ENCODE peak calls at places on chromosomes 12 and 14, in five cellular contexts. One of them, this sample, is unnamed.

GRCh38 chr14:99853206-99853605 is 60.0 kb downstream of the EML1 start:
- DNase-seq in stimulated activated CD8-positive, alpha-beta memory T cell treated with anti-CD3 and anti-CD28 coated beads, Interleukin-7, amount 100 ng/mL, for 1 hour: no peak
- DNase-seq in NCI-H1436: no peak
- DNase-seq in fibroblast of lung: no peak
- DNase-seq in Right ventricle myocardium inferior: no peak
- DNase-seq in this sample: no peak

GRCh38 chr12:123038966-123039365 is 58.5 kb downstream of the ARL6IP4 start:
- DNase-seq in stimulated activated CD8-positive, alpha-beta memory T cell treated with anti-CD3 and anti-CD28 coated beads, Interleukin-7, amount 100 ng/mL, for 1 hour: no peak
- DNase-seq in NCI-H1436: no peak
- DNase-seq in fibroblast of lung: no peak
- DNase-seq in Right ventricle myocardium inferior: peak; percentile 20
- DNase-seq in this sample: no peak

GRCh38 chr14:71202881-71203280 is 295.6 kb downstream of the PCNX1 start:
- DNase-seq in stimulated activated CD8-positive, alpha-beta memory T cell treated with anti-CD3 and anti-CD28 coated beads, Interleukin-7, amount 100 ng/mL, for 1 hour: no peak
- DNase-seq in NCI-H1436: no peak
- DNase-seq in fibroblast of lung: peak; percentile 33
- DNase-seq in Right ventricle myocardium inferior: no peak
- DNase-seq in this sample: no peak

GRCh38 chr12:5442251-5443006 is 10.5 kb downstream of the NTF3 start:
- DNase-seq in stimulated activated CD8-positive, alpha-beta memory T cell treated with anti-CD3 and anti-CD28 coated beads, Interleukin-7, amount 100 ng/mL, for 1 hour: no peak
- DNase-seq in NCI-H1436: no peak
- DNase-seq in fibroblast of lung: peak; percentile 57
- DNase-seq in Right ventricle myocardium inferior: no peak
- DNase-seq in this sample: no peak

GRCh38 chr12:117342682-117343081 is 18.7 kb downstream of the NOS1 start:
- DNase-seq in stimulated activated CD8-positive, alpha-beta memory T cell treated with anti-CD3 and anti-CD28 coated beads, Interleukin-7, amount 100 ng/mL, for 1 hour: no peak
- DNase-seq in NCI-H1436: no peak
- DNase-seq in fibroblast of lung: no peak
- DNase-seq in Right ventricle myocardium inferior: no peak
- DNase-seq in this sample: no peak

GRCh38 chr12:32568241-32568640 is 110.9 kb upstream of the DNM1L start:
- DNase-seq in stimulated activated CD8-positive, alpha-beta memory T cell treated with anti-CD3 and anti-CD28 coated beads, Interleukin-7, amount 100 ng/mL, for 1 hour: no peak
- DNase-seq in NCI-H1436: peak; percentile 38
- DNase-seq in fibroblast of lung: peak; percentile 97
- DNase-seq in Right ventricle myocardium inferior: no peak
- DNase-seq in this sample: no peak

GRCh38 chr14:99779751-99780150 is 13.5 kb upstream of the EML1 start:
- DNase-seq in stimulated activated CD8-positive, alpha-beta memory T cell treated with anti-CD3 and anti-CD28 coated beads, Interleukin-7, amount 100 ng/mL, for 1 hour: no peak
- DNase-seq in NCI-H1436: no peak
- DNase-seq in fibroblast of lung: peak; percentile 74
- DNase-seq in Right ventricle myocardium inferior: no peak
- DNase-seq in this sample: no peak

GRCh38 chr14:24366664-24367505 is 1.1 kb upstream of the NFATC4 start:
- DNase-seq in stimulated activated CD8-positive, alpha-beta memory T cell treated with anti-CD3 and anti-CD28 coated beads, Interleukin-7, amount 100 ng/mL, for 1 hour: no peak
- DNase-seq in NCI-H1436: peak; percentile 94
- DNase-seq in fibroblast of lung: peak; percentile 90
- DNase-seq in Right ventricle myocardium inferior: peak; percentile 93
- DNase-seq in this sample: peak; percentile 81

GRCh38 chr14:99662846-99663245 is 17.9 kb downstream of the HHIPL1 start:
- DNase-seq in stimulated activated CD8-positive, alpha-beta memory T cell treated with anti-CD3 and anti-CD28 coated beads, Interleukin-7, amount 100 ng/mL, for 1 hour: no peak
- DNase-seq in NCI-H1436: no peak
- DNase-seq in fibroblast of lung: no peak
- DNase-seq in Right ventricle myocardium inferior: no peak
- DNase-seq in this sample: no peak

GRCh38 chr14:63713765-63714164 is 14.1 kb downstream of the SGPP1 start:
- DNase-seq in stimulated activated CD8-positive, alpha-beta memory T cell treated with anti-CD3 and anti-CD28 coated beads, Interleukin-7, amount 100 ng/mL, for 1 hour: no peak
- DNase-seq in NCI-H1436: no peak
- DNase-seq in fibroblast of lung: peak; percentile 76
- DNase-seq in Right ventricle myocardium inferior: no peak
- DNase-seq in this sample: no peak

GRCh38 chr12:122979908-122980191 is 631 bp upstream of the ARL6IP4 start:
- DNase-seq in stimulated activated CD8-positive, alpha-beta memory T cell treated with anti-CD3 and anti-CD28 coated beads, Interleukin-7, amount 100 ng/mL, for 1 hour: no peak
- DNase-seq in NCI-H1436: no peak
- DNase-seq in fibroblast of lung: no peak
- DNase-seq in Right ventricle myocardium inferior: no peak
- DNase-seq in this sample: no peak

GRCh38 chr12:89700191-89700810 is 8.3 kb downstream of the ATP2B1 start:
- DNase-seq in stimulated activated CD8-positive, alpha-beta memory T cell treated with anti-CD3 and anti-CD28 coated beads, Interleukin-7, amount 100 ng/mL, for 1 hour: no peak
- DNase-seq in NCI-H1436: no peak
- DNase-seq in fibroblast of lung: peak; percentile 37
- DNase-seq in Right ventricle myocardium inferior: no peak
- DNase-seq in this sample: no peak

GRCh38 chr12:58764100-58764953 is 156.0 kb downstream of the LRIG3 start:
- DNase-seq in stimulated activated CD8-positive, alpha-beta memory T cell treated with anti-CD3 and anti-CD28 coated beads, Interleukin-7, amount 100 ng/mL, for 1 hour: no peak
- DNase-seq in NCI-H1436: no peak
- DNase-seq in fibroblast of lung: peak; percentile 70
- DNase-seq in Right ventricle myocardium inferior: no peak
- DNase-seq in this sample: no peak

GRCh38 chr14:57749267-57749666 is 116.6 kb downstream of the SLC35F4 start:
- DNase-seq in stimulated activated CD8-positive, alpha-beta memory T cell treated with anti-CD3 and anti-CD28 coated beads, Interleukin-7, amount 100 ng/mL, for 1 hour: no peak
- DNase-seq in NCI-H1436: no peak
- DNase-seq in fibroblast of lung: peak; percentile 62
- DNase-seq in Right ventricle myocardium inferior: no peak
- DNase-seq in this sample: no peak

GRCh38 chr12:118164798-118165486 is 29.0 kb downstream of the PEBP1 start:
- DNase-seq in stimulated activated CD8-positive, alpha-beta memory T cell treated with anti-CD3 and anti-CD28 coated beads, Interleukin-7, amount 100 ng/mL, for 1 hour: no peak
- DNase-seq in NCI-H1436: peak; percentile 2
- DNase-seq in fibroblast of lung: no peak
- DNase-seq in Right ventricle myocardium inferior: no peak
- DNase-seq in this sample: peak; percentile 22

GRCh38 chr12:15602051-15602672 is 187.0 kb downstream of the EPS8 start:
- DNase-seq in stimulated activated CD8-positive, alpha-beta memory T cell treated with anti-CD3 and anti-CD28 coated beads, Interleukin-7, amount 100 ng/mL, for 1 hour: no peak
- DNase-seq in NCI-H1436: no peak
- DNase-seq in fibroblast of lung: no peak
- DNase-seq in Right ventricle myocardium inferior: no peak
- DNase-seq in this sample: no peak

GRCh38 chr14:92409069-92409468 is 86.1 kb downstream of the SLC24A4 start:
- DNase-seq in stimulated activated CD8-positive, alpha-beta memory T cell treated with anti-CD3 and anti-CD28 coated beads, Interleukin-7, amount 100 ng/mL, for 1 hour: no peak
- DNase-seq in NCI-H1436: no peak
- DNase-seq in fibroblast of lung: no peak
- DNase-seq in Right ventricle myocardium inferior: no peak
- DNase-seq in this sample: no peak

GRCh38 chr14:105767315-105767714 is 240.9 kb downstream of the TMEM121 start:
- DNase-seq in stimulated activated CD8-positive, alpha-beta memory T cell treated with anti-CD3 and anti-CD28 coated beads, Interleukin-7, amount 100 ng/mL, for 1 hour: no peak
- DNase-seq in NCI-H1436: no peak
- DNase-seq in fibroblast of lung: no peak
- DNase-seq in Right ventricle myocardium inferior: no peak
- DNase-seq in this sample: no peak

GRCh38 chr12:105935981-105936380 is 202.8 kb downstream of the NUAK1 start:
- DNase-seq in stimulated activated CD8-positive, alpha-beta memory T cell treated with anti-CD3 and anti-CD28 coated beads, Interleukin-7, amount 100 ng/mL, for 1 hour: no peak
- DNase-seq in NCI-H1436: no peak
- DNase-seq in fibroblast of lung: peak; percentile 79
- DNase-seq in Right ventricle myocardium inferior: no peak
- DNase-seq in this sample: no peak

GRCh38 chr14:72781476-72782181 is 112.3 kb downstream of the DPF3 start:
- DNase-seq in stimulated activated CD8-positive, alpha-beta memory T cell treated with anti-CD3 and anti-CD28 coated beads, Interleukin-7, amount 100 ng/mL, for 1 hour: no peak
- DNase-seq in NCI-H1436: no peak
- DNase-seq in fibroblast of lung: peak; percentile 91
- DNase-seq in Right ventricle myocardium inferior: no peak
- DNase-seq in this sample: no peak

GRCh38 chr14:100840751-100841444 is 15.0 kb downstream of the MEG3 start:
- DNase-seq in stimulated activated CD8-positive, alpha-beta memory T cell treated with anti-CD3 and anti-CD28 coated beads, Interleukin-7, amount 100 ng/mL, for 1 hour: no peak
- DNase-seq in NCI-H1436: no peak
- DNase-seq in fibroblast of lung: no peak
- DNase-seq in Right ventricle myocardium inferior: peak; percentile 21
- DNase-seq in this sample: no peak

GRCh38 chr12:115774148-115774905 is 503.2 kb downstream of the MED13L start:
- DNase-seq in stimulated activated CD8-positive, alpha-beta memory T cell treated with anti-CD3 and anti-CD28 coated beads, Interleukin-7, amount 100 ng/mL, for 1 hour: no peak
- DNase-seq in NCI-H1436: no peak
- DNase-seq in fibroblast of lung: no peak
- DNase-seq in Right ventricle myocardium inferior: no peak
- DNase-seq in this sample: no peak

GRCh38 chr14:73457050-73457934 is 1.1 kb downstream of the NUMB start:
- DNase-seq in stimulated activated CD8-positive, alpha-beta memory T cell treated with anti-CD3 and anti-CD28 coated beads, Interleukin-7, amount 100 ng/mL, for 1 hour: no peak
- DNase-seq in NCI-H1436: no peak
- DNase-seq in fibroblast of lung: peak; percentile 33
- DNase-seq in Right ventricle myocardium inferior: peak; percentile 74
- DNase-seq in this sample: no peak

GRCh38 chr14:105748204-105748578 is 221.8 kb downstream of the TMEM121 start:
- DNase-seq in stimulated activated CD8-positive, alpha-beta memory T cell treated with anti-CD3 and anti-CD28 coated beads, Interleukin-7, amount 100 ng/mL, for 1 hour: no peak
- DNase-seq in NCI-H1436: no peak
- DNase-seq in fibroblast of lung: no peak
- DNase-seq in Right ventricle myocardium inferior: no peak
- DNase-seq in this sample: no peak

GRCh38 chr12:106145539-106146447 is 7.0 kb upstream of the NUAK1 start:
- DNase-seq in stimulated activated CD8-positive, alpha-beta memory T cell treated with anti-CD3 and anti-CD28 coated beads, Interleukin-7, amount 100 ng/mL, for 1 hour: no peak
- DNase-seq in NCI-H1436: no peak
- DNase-seq in fibroblast of lung: no peak
- DNase-seq in Right ventricle myocardium inferior: no peak
- DNase-seq in this sample: no peak

GRCh38 chr14:64467131-64467530 is 1.8 kb downstream of the AKAP5 start:
- DNase-seq in stimulated activated CD8-positive, alpha-beta memory T cell treated with anti-CD3 and anti-CD28 coated beads, Interleukin-7, amount 100 ng/mL, for 1 hour: no peak
- DNase-seq in NCI-H1436: no peak
- DNase-seq in fibroblast of lung: no peak
- DNase-seq in Right ventricle myocardium inferior: no peak
- DNase-seq in this sample: no peak

GRCh38 chr12:10214877-10215267 is 2.2 kb downstream of the GABARAPL1 start:
- DNase-seq in stimulated activated CD8-positive, alpha-beta memory T cell treated with anti-CD3 and anti-CD28 coated beads, Interleukin-7, amount 100 ng/mL, for 1 hour: no peak
- DNase-seq in NCI-H1436: no peak
- DNase-seq in fibroblast of lung: peak; percentile 51
- DNase-seq in Right ventricle myocardium inferior: no peak
- DNase-seq in this sample: no peak

GRCh38 chr12:49873361-49873934 is 30.3 kb downstream of the FAIM2 start:
- DNase-seq in stimulated activated CD8-positive, alpha-beta memory T cell treated with anti-CD3 and anti-CD28 coated beads, Interleukin-7, amount 100 ng/mL, for 1 hour: no peak
- DNase-seq in NCI-H1436: no peak
- DNase-seq in fibroblast of lung: peak; percentile 73
- DNase-seq in Right ventricle myocardium inferior: no peak
- DNase-seq in this sample: no peak

GRCh38 chr12:44774815-44775411 is 101.2 kb downstream of the NELL2 start:
- DNase-seq in stimulated activated CD8-positive, alpha-beta memory T cell treated with anti-CD3 and anti-CD28 coated beads, Interleukin-7, amount 100 ng/mL, for 1 hour: peak; percentile 52
- DNase-seq in NCI-H1436: peak; percentile 1
- DNase-seq in fibroblast of lung: no peak
- DNase-seq in Right ventricle myocardium inferior: no peak
- DNase-seq in this sample: peak; percentile 27

GRCh38 chr12:94879542-94879941 is 124.0 kb downstream of the NDUFA12 start:
- DNase-seq in stimulated activated CD8-positive, alpha-beta memory T cell treated with anti-CD3 and anti-CD28 coated beads, Interleukin-7, amount 100 ng/mL, for 1 hour: no peak
- DNase-seq in NCI-H1436: no peak
- DNase-seq in fibroblast of lung: no peak
- DNase-seq in Right ventricle myocardium inferior: no peak
- DNase-seq in this sample: no peak

GRCh38 chr12:53758081-53758769 is 6.4 kb upstream of the CISTR start:
- DNase-seq in stimulated activated CD8-positive, alpha-beta memory T cell treated with anti-CD3 and anti-CD28 coated beads, Interleukin-7, amount 100 ng/mL, for 1 hour: no peak
- DNase-seq in NCI-H1436: no peak
- DNase-seq in fibroblast of lung: no peak
- DNase-seq in Right ventricle myocardium inferior: no peak
- DNase-seq in this sample: no peak

GRCh38 chr12:19869413-19869812 is 430.1 kb downstream of the AEBP2 start:
- DNase-seq in stimulated activated CD8-positive, alpha-beta memory T cell treated with anti-CD3 and anti-CD28 coated beads, Interleukin-7, amount 100 ng/mL, for 1 hour: no peak
- DNase-seq in NCI-H1436: no peak
- DNase-seq in fibroblast of lung: peak; percentile 83
- DNase-seq in Right ventricle myocardium inferior: no peak
- DNase-seq in this sample: no peak

GRCh38 chr12:78403136-78403535 is 461.4 kb upstream of the SYT1 start:
- DNase-seq in stimulated activated CD8-positive, alpha-beta memory T cell treated with anti-CD3 and anti-CD28 coated beads, Interleukin-7, amount 100 ng/mL, for 1 hour: no peak
- DNase-seq in NCI-H1436: no peak
- DNase-seq in fibroblast of lung: peak; percentile 96
- DNase-seq in Right ventricle myocardium inferior: no peak
- DNase-seq in this sample: no peak

GRCh38 chr12:81976661-81977060 is 217.5 kb upstream of the PPFIA2 start:
- DNase-seq in stimulated activated CD8-positive, alpha-beta memory T cell treated with anti-CD3 and anti-CD28 coated beads, Interleukin-7, amount 100 ng/mL, for 1 hour: no peak
- DNase-seq in NCI-H1436: no peak
- DNase-seq in fibroblast of lung: peak; percentile 6
- DNase-seq in Right ventricle myocardium inferior: no peak
- DNase-seq in this sample: no peak

GRCh38 chr14:68939893-68940613 is 39.0 kb downstream of the ACTN1 start:
- DNase-seq in stimulated activated CD8-positive, alpha-beta memory T cell treated with anti-CD3 and anti-CD28 coated beads, Interleukin-7, amount 100 ng/mL, for 1 hour: no peak
- DNase-seq in NCI-H1436: no peak
- DNase-seq in fibroblast of lung: peak; percentile 99
- DNase-seq in Right ventricle myocardium inferior: peak; percentile 85
- DNase-seq in this sample: no peak

GRCh38 chr14:93962701-93963601 is 13.4 kb downstream of the ASB2 start:
- DNase-seq in stimulated activated CD8-positive, alpha-beta memory T cell treated with anti-CD3 and anti-CD28 coated beads, Interleukin-7, amount 100 ng/mL, for 1 hour: peak; percentile 19
- DNase-seq in NCI-H1436: no peak
- DNase-seq in fibroblast of lung: no peak
- DNase-seq in Right ventricle myocardium inferior: no peak
- DNase-seq in this sample: no peak

GRCh38 chr12:54603173-54603814 is 14.8 kb upstream of the PPP1R1A start:
- DNase-seq in stimulated activated CD8-positive, alpha-beta memory T cell treated with anti-CD3 and anti-CD28 coated beads, Interleukin-7, amount 100 ng/mL, for 1 hour: peak; percentile 33
- DNase-seq in NCI-H1436: peak; percentile 12
- DNase-seq in fibroblast of lung: peak; percentile 61
- DNase-seq in Right ventricle myocardium inferior: no peak
- DNase-seq in this sample: peak; percentile 52

GRCh38 chr14:92673601-92674000 is 74.8 kb downstream of the LGMN start:
- DNase-seq in stimulated activated CD8-positive, alpha-beta memory T cell treated with anti-CD3 and anti-CD28 coated beads, Interleukin-7, amount 100 ng/mL, for 1 hour: no peak
- DNase-seq in NCI-H1436: no peak
- DNase-seq in fibroblast of lung: no peak
- DNase-seq in Right ventricle myocardium inferior: no peak
- DNase-seq in this sample: no peak

GRCh38 chr14:32010561-32011188 is 66.4 kb upstream of the ARHGAP5 start:
- DNase-seq in stimulated activated CD8-positive, alpha-beta memory T cell treated with anti-CD3 and anti-CD28 coated beads, Interleukin-7, amount 100 ng/mL, for 1 hour: no peak
- DNase-seq in NCI-H1436: no peak
- DNase-seq in fibroblast of lung: peak; percentile 74
- DNase-seq in Right ventricle myocardium inferior: no peak
- DNase-seq in this sample: no peak

GRCh38 chr14:72701610-72702009 is 192.3 kb downstream of the DPF3 start:
- DNase-seq in stimulated activated CD8-positive, alpha-beta memory T cell treated with anti-CD3 and anti-CD28 coated beads, Interleukin-7, amount 100 ng/mL, for 1 hour: no peak
- DNase-seq in NCI-H1436: no peak
- DNase-seq in fibroblast of lung: peak; percentile 36
- DNase-seq in Right ventricle myocardium inferior: no peak
- DNase-seq in this sample: no peak